ENCODE peak calls at places on chromosome 5, in nine cellular contexts. P is SK-N-SH, B is transverse colon, C is spleen, D is upper lobe of left lung, N is HCT116, J is stomach, M is sigmoid colon, T is suprapubic skin. E is an unnamed sample.
A peak's percentile ranks its signal among the peaks of the same experiment; 100 is the strongest.

GRCh38 chr5:60792438-60792837 is 51.6 kb downstream of the ELOVL7 start:
- DNase-seq in C (no peak), M (no peak), P (no peak), B (no peak), T (no peak), N (no peak), J (no peak), D (no peak), E (no peak)

GRCh38 chr5:43432486-43433365 is 20.5 kb upstream of the CCL28 start:
- DNase-seq in J (peak; percentile 86), B (peak; percentile 85), D (peak; percentile 82), M (no peak), T (peak; percentile 73), P (no peak), N (peak; percentile 31), C (no peak), E (no peak)

GRCh38 chr5:3100921-3101551 is 349.6 kb upstream of the IRX2 start:
- DNase-seq in P (no peak), B (no peak), T (no peak), C (peak; percentile 62), N (no peak), D (no peak), J (no peak), M (no peak), E (no peak)

GRCh38 chr5:86971034-86971511 is 296.6 kb upstream of the RASA1 start:
- DNase-seq in N (peak; percentile 18), C (no peak), T (no peak), M (no peak), J (no peak), P (no peak), B (no peak), D (no peak), E (no peak)

GRCh38 chr5:158967566-158967965 is 132.2 kb downstream of the EBF1 start:
- DNase-seq in P (no peak), M (no peak), B (no peak), D (no peak), T (no peak), J (no peak), N (no peak), C (no peak), E (no peak)

GRCh38 chr5:107228237-107228636 is 442.5 kb downstream of the EFNA5 start:
- DNase-seq in N (no peak), D (no peak), T (no peak), B (no peak), C (no peak), J (no peak), M (no peak), P (no peak), E (no peak)

GRCh38 chr5:57298985-57299491 is 125.2 kb downstream of the GPBP1 start:
- DNase-seq in T (no peak), P (peak; percentile 30), C (no peak), M (no peak), D (no peak), N (peak; percentile 79), J (no peak), B (peak; percentile 30), E (no peak)

GRCh38 chr5:58891971-58892343 is 309.1 kb downstream of the RAB3C start:
- DNase-seq in N (no peak), J (no peak), B (no peak), T (no peak), C (no peak), D (no peak), M (no peak), P (no peak), E (no peak)

DNA sequence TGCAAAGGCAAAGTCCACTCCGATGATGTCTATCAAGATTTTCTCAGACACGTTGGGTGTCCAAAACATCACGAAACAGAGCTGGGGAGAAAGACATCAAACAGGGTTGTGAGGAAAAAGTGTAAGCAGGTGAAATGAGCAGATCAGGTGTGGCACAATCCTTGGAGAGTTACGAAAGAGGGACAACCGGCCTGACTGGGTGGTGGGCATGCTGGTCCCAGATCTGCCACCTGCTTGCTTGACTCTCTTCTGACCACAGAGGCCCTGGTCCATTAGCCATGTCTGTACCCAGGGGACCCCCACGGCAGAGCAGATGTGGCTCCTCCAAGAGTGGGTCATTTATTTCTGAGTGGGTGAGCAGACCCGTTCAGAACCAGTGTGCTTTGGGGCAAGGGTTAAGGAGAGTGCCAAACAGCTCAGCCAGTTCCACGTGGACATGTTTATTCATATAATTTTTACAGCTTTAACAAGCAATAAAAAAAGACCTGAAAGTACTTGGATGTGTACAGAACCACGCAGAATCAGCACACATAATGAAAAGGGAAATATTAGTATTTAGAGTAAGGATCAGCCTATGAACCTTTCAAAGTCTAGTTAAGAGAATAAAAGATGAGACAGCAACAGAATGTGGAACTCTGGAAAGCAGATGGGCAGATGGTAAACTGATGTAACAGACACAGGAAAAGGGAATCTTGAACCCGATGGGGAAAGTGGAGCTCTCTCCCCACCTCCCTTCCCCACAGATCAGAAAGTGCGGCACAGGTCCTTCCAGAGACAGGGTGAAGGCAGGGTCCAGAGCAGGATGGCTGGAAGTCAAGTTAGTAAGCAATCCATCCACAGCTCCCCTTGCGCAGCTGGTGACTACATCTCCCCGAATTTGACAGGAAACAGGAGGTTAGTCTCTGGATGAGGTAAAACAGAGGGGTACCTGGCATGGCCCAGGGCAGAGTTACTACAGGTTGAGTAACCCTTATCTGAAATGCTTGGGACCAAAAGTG is 52.5 kb downstream of the OTULIN start:
- DNase-seq in C (no peak), T (peak; percentile 33), N (no peak), B (no peak), M (no peak), J (no peak), D (no peak), P (no peak), E (no peak)
- TF ChIP-seq POLR2AphosphoS5 in C (no peak), T (no peak), N (no peak), B (no peak), M (no peak), J (no peak), D (no peak), P (no peak), E (no peak)

DNA sequence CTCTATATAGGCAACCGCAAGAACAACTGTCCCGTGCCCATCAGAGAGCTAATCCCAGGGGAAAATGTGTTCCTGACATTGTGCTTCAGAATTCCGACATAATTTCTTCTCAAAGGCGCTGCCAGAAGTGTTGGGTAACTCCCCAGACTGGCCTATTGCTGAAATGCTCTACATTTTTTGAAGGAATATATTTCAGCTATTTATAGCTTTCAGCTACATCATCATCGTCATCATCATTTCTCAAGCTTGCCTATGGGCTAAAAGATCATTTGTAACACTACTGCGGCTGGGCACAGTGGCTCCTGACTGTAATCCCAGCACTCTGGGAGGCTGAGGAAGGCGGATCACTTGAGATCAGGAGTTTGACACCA is 49.7 kb downstream of the MYO10 start:
- DNase-seq in P (no peak), D (no peak), B (no peak), C (no peak), N (no peak), T (no peak), J (no peak), M (no peak), E (no peak)
- H3K4me1 ChIP-seq in P (peaks cover 71% of the 10 kb centered on the region), D (peaks cover 35% of the 10 kb centered on the region), B (peaks cover 81% of the 10 kb centered on the region), C (peaks cover 4% of the 10 kb centered on the region), N (peaks cover 80% of the 10 kb centered on the region), T (peaks cover 35% of the 10 kb centered on the region), J (peaks cover 95% of the 10 kb centered on the region), M (no peaks in the 10 kb centered on the region), E (peaks cover 47% of the 10 kb centered on the region)

DNA sequence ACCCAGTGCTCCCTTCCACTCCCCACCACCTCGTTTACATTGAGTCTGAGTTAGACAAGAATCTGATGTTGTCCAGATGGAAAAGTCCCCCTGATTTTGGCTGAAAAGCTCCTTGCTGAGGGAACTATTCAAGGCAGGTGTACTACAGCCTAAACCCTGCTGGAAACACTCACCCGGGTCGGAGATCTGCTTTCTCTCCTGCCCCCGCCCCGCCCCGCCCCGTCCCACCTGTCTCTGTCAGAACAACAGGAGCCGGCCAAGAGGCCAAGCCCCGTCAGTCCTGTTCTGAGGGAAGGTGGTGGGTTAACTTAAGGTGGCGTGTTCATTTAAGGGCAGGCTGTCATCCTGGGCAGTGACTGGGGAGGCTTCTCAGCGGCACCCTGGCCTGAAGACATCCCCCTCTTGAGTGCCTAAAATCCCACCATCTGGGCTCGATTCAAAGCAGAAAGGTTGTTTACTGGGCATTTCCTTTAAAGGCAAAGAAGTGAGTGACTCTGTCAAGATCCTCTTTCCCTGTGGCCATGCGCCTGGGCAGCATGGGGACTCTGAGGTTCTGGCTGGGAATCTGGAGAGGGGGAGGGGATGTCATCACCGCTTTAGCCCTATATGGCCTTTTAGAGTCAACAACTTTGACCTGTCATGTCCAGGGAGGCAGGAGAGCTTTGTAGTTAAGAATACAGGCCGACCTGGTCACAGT is 71.1 kb upstream of the NEURL1B start:
- DNase-seq in J (no peak), D (no peak), M (no peak), T (no peak), C (no peak), N (no peak), B (peak; percentile 54), P (no peak), E (no peak)
- TF ChIP-seq POLR2AphosphoS5 in J (no peak), D (no peak), M (no peak), T (no peak), C (no peak), N (no peak), B (no peak), P (no peak), E (no peak)

GRCh38 chr5:179346401-179346800 is 1.1 kb upstream of the ADAMTS2 start:
- DNase-seq in D (no peak), T (no peak), B (no peak), P (no peak), N (no peak), C (peak; percentile 23), M (no peak), J (no peak), E (no peak)
- H3K4me1 ChIP-seq in D (peaks cover 15% of the 10 kb centered on the region), T (peaks cover 38% of the 10 kb centered on the region), B (peaks cover 20% of the 10 kb centered on the region), P (no peaks in the 10 kb centered on the region), N (no peaks in the 10 kb centered on the region), C (peaks cover 8% of the 10 kb centered on the region), M (peaks cover 29% of the 10 kb centered on the region), J (peaks cover 25% of the 10 kb centered on the region), E (peaks cover 25% of the 10 kb centered on the region)

GRCh38 chr5:108884736-108885135 is 137.0 kb downstream of the FER start:
- DNase-seq in T (no peak), B (no peak), M (no peak), N (no peak), D (no peak), J (no peak), C (no peak), P (no peak), E (no peak)

GRCh38 chr5:108878756-108879155 is 131.1 kb downstream of the FER start:
- DNase-seq in M (no peak), T (no peak), B (no peak), P (no peak), D (no peak), C (no peak), N (no peak), J (no peak), E (no peak)

GRCh38 chr5:108876451-108876850 is 128.8 kb downstream of the FER start:
- DNase-seq in J (no peak), B (no peak), T (no peak), C (no peak), M (no peak), D (no peak), P (no peak), N (no peak), E (no peak)

GRCh38 chr5:108881133-108881532 is 133.4 kb downstream of the FER start:
- DNase-seq in P (no peak), D (no peak), C (no peak), J (no peak), N (no peak), B (no peak), M (no peak), T (no peak), E (no peak)
- TF ChIP-seq POLR2AphosphoS5 in P (no peak), D (no peak), C (no peak), J (no peak), N (no peak), B (no peak), M (no peak), T (no peak), E (no peak)